ENCODE peak calls at places on chromosomes 4 and X, in four cellular contexts. F is fibroblast of lung, N is K562, L is GM23248. J is an unnamed sample.

GRCh38 chr4:22315643-22316042 is 200.2 kb downstream of the ADGRA3 start:
- DNase-seq in F (peak; percentile 19), N (no peak), L (peak; percentile 67), J (peak; percentile 1)

GRCh38 chr4:175252642-175253041 is 334.5 kb downstream of the ADAM29 start:
- DNase-seq in N (no peak), L (no peak), F (no peak), J (no peak)

GRCh38 chr4:186128842-186129241 is 24.3 kb downstream of the FAM149A start:
- DNase-seq in N (no peak), F (no peak), L (no peak), J (no peak)

GRCh38 chrX:134533952-134534351 is 74.0 kb downstream of the HPRT1 start:
- DNase-seq in F (no peak), N (no peak), L (no peak), J (no peak)

GRCh38 chr4:169256101-169256612 is 14.6 kb downstream of the SH3RF1 start:
- DNase-seq in F (no peak), L (peak; percentile 80), N (no peak), J (no peak)

GRCh38 chr4:155952546-155952945 is 1.1 kb downstream of the CTSO start:
- DNase-seq in L (peak; percentile 59), F (peak; percentile 44), N (no peak), J (no peak)

GRCh38 chr4:170007113-170007512 is 19.1 kb downstream of the MFAP3L start:
- DNase-seq in L (no peak), N (peak; percentile 68), F (peak; percentile 64), J (no peak)

GRCh38 chrX:153600032-153600373 is 1.1 kb upstream of the CCNQ start:
- DNase-seq in N (no peak), F (no peak), L (peak; percentile 27), J (peak; percentile 12)

GRCh38 chr4:26510334-26510705 is 20.0 kb upstream of the CCKAR start:
- DNase-seq in F (no peak), L (peak; percentile 20), N (no peak), J (no peak)

GRCh38 chr4:109908741-109909140 is 3.9 kb upstream of the EGF start:
- DNase-seq in L (no peak), N (no peak), F (no peak), J (no peak)

GRCh38 chr4:4913147-4913561 is 53.7 kb downstream of the MSX1 start:
- DNase-seq in N (no peak), L (no peak), F (no peak), J (no peak)

GRCh38 chr4:47010347-47011188 is 17.2 kb upstream of the GABRA4 start:
- DNase-seq in F (no peak), N (no peak), L (no peak), J (no peak)

GRCh38 chrX:24561121-24561520 is 86.0 kb downstream of the PCYT1B start:
- DNase-seq in L (peak; percentile 36), F (no peak), N (peak; percentile 25), J (no peak)

GRCh38 chrX:101359966-101360365 is 11.4 kb upstream of the TIMM8A start:
- DNase-seq in F (peak; percentile 8), L (peak; percentile 51), N (no peak), J (peak; percentile 9)

GRCh38 chrX:104565791-104566687 is at the start of gene IL1RAPL2:
- DNase-seq in N (peak; percentile 23), F (peak; percentile 19), L (peak; percentile 34), J (peak; percentile 58)

GRCh38 chr4:147118523-147118922 is 172.9 kb upstream of the TTC29 start:
- DNase-seq in L (peak; percentile 37), F (peak; percentile 65), N (no peak), J (no peak)

GRCh38 chr4:29710519-29710918 is 1009.6 kb upstream of the PCDH7 start:
- DNase-seq in L (no peak), F (no peak), N (no peak), J (no peak)

GRCh38 chr4:149910604-149911367 is 95.1 kb upstream of the IQCM start:
- DNase-seq in N (no peak), L (no peak), F (no peak), J (no peak)

GRCh38 chr4:128573781-128574508 is 235.6 kb upstream of the JADE1 start:
- DNase-seq in F (peak; percentile 98), L (peak; percentile 89), N (no peak), J (no peak)

GRCh38 chrX:124981420-124981819 is 338.3 kb upstream of the TEX13C start:
- DNase-seq in F (no peak), N (no peak), L (no peak), J (no peak)

GRCh38 chrX:18160369-18160768 is 60.3 kb downstream of the BEND2 start:
- DNase-seq in L (no peak), N (no peak), F (no peak), J (no peak)

GRCh38 chrX:14003876-14004425 is 25.7 kb downstream of the GEMIN8 start:
- DNase-seq in N (no peak), F (no peak), L (no peak), J (no peak)

GRCh38 chr4:101643201-101643600 is 147.3 kb upstream of the BANK1 start:
- DNase-seq in F (peak; percentile 12), N (no peak), L (peak; percentile 6), J (peak; percentile 92)

GRCh38 chr4:28092610-28093009 is 1232.0 kb downstream of the STIM2 start:
- DNase-seq in L (no peak), F (no peak), N (no peak), J (no peak)

GRCh38 chrX:114178126-114178525 is 405.8 kb upstream of the HTR2C start:
- DNase-seq in N (no peak), L (no peak), F (no peak), J (no peak)

GRCh38 chrX:136584545-136584944 is 52.5 kb downstream of the VGLL1 start:
- DNase-seq in N (no peak), F (no peak), L (no peak), J (no peak)

GRCh38 chr4:147368948-147369347 is 111.9 kb upstream of the EDNRA start:
- DNase-seq in N (no peak), L (peak; percentile 53), F (peak; percentile 66), J (no peak)

GRCh38 chr4:82780398-82781231 is 18.0 kb downstream of the SCD5 start:
- DNase-seq in F (peak; percentile 73), N (no peak), L (peak; percentile 45), J (no peak)

GRCh38 chrX:7689791-7690412 is 153.1 kb upstream of the VCX start:
- DNase-seq in L (no peak), N (no peak), F (no peak), J (peak; percentile 61)

GRCh38 chr4:83850435-83850834 is 314.5 kb downstream of the GPAT3 start:
- DNase-seq in N (no peak), L (peak; percentile 58), F (peak; percentile 83), J (no peak)

GRCh38 chr4:102552781-102553180 is 51.6 kb downstream of the NFKB1 start:
- DNase-seq in N (no peak), L (no peak), F (peak; percentile 30), J (no peak)

GRCh38 chr4:98861100-98861499 is 67.8 kb downstream of the EIF4E start:
- DNase-seq in L (no peak), F (no peak), N (peak; percentile 60), J (no peak)

GRCh38 chr4:90486346-90486745 is 359.2 kb downstream of the CCSER1 start:
- DNase-seq in N (no peak), L (no peak), F (no peak), J (peak; percentile 30)

GRCh38 chr4:129804458-129804981 is 708.6 kb downstream of the C4orf33 start:
- DNase-seq in F (no peak), L (no peak), N (no peak), J (no peak)

GRCh38 chr4:176660561-176660960 is 132.2 kb downstream of the VEGFC start:
- DNase-seq in F (no peak), L (peak; percentile 15), N (no peak), J (no peak)

GRCh38 chr4:81631958-81632439 is 160.3 kb upstream of the RASGEF1B start:
- DNase-seq in L (peak; percentile 92), F (peak; percentile 84), N (peak; percentile 9), J (peak; percentile 99)

GRCh38 chrX:80808160-80808735 is 1.4 kb downstream of the BRWD3 start:
- DNase-seq in L (peak; percentile 76), F (peak; percentile 68), N (peak; percentile 71), J (peak; percentile 71)

GRCh38 chrX:150897371-150898319 is 823 bp downstream of the CD99L2 start:
- DNase-seq in N (no peak), F (peak; percentile 23), L (peak; percentile 43), J (peak; percentile 27)

GRCh38 chrX:3527811-3528210 is 181.4 kb upstream of the MXRA5 start:
- DNase-seq in L (peak; percentile 7), N (no peak), F (peak; percentile 68), J (no peak)

GRCh38 chr4:46432923-46433322 is 43.0 kb upstream of the GABRA2 start:
- DNase-seq in F (peak; percentile 22), L (peak; percentile 28), N (no peak), J (peak; percentile 59)

GRCh38 chr4:86482851-86483490 is 111.1 kb upstream of the PTPN13 start:
- DNase-seq in N (no peak), F (peak; percentile 15), L (peak; percentile 13), J (no peak)
- H3K4me2 ChIP-seq in N (no peak overlapping the region), F (peak overlapping the region; percentile 54), L (no peak overlapping the region), J (no peak overlapping the region)

GRCh38 chrX:35890699-35891098 is 28.8 kb upstream of the CFAP47 start:
- DNase-seq in N (peak; percentile 10), F (peak; percentile 1), L (peak; percentile 42), J (peak; percentile 35)
- H3K9ac ChIP-seq in N (no peak overlapping the region), F (no peak overlapping the region), L (no peak overlapping the region), J (no peak overlapping the region)

GRCh38 chr4:7959066-7959465 is 19.4 kb upstream of the AFAP1 start:
- DNase-seq in N (no peak), L (no peak), F (no peak), J (no peak)
- H3K27ac ChIP-seq in N (no peak overlapping the region), L (no peak overlapping the region), F (no peak overlapping the region), J (no peak overlapping the region)

GRCh38 chrX:63101879-63102620 is 249.1 kb downstream of the SPIN4 start:
- DNase-seq in N (no peak), F (no peak), L (no peak), J (no peak)
- H3K4me2 ChIP-seq in N (no peak overlapping the region), F (no peak overlapping the region), L (no peak overlapping the region), J (no peak overlapping the region)

DNA sequence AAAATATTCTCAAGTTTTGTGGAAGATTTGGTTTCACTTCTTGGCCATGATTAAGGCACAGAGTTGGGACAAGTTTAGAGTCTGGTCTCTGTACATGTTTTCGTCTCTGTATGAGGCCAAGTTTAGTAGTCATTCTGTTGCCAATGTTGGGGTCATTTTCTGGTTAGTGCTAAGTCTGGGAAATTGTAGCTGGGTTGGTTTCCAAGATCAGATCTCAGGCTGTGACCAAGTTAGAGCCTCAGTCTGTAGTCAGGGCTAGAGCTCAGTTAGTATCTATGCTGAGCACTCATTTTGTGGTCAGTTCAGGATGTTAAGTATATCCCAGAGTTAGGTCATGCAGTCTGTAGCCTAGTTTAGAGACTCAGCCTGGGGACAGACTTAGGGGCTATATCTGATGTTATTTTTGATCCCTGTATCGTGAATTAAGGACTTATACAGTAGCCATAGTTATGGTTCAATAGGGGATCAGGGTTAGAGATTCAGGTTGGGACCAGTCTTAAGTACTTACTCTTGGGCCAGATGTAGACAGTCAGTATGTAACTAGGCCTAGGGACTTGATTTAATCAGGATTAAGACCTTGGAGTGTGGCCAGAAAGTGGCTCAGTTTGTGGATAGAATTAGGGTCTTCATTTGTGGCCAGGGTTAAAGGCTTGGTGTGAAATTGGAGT is 6.6 kb upstream of the ENOX2 start:
- DNase-seq in F (peak; percentile 34), L (peak; percentile 42), N (peak; percentile 25), J (no peak)
- H3K9ac ChIP-seq in F (no peak overlapping the region), L (no peak overlapping the region), N (no peak overlapping the region), J (no peak overlapping the region)